ENCODE peak calls at places on chromosomes 7 and 10, in six cellular contexts. One of them, this sample, is unnamed.

GRCh38 chr7:140924019-140924820 is 509 bp downstream of the BRAF start:
- DNase-seq in HS-27A: peak; percentile 24
- DNase-seq in NCI-H1092 treated with DMSO at 0.1 percent for 48 hours: peak; percentile 83
- DNase-seq in tibial artery: peak; percentile 84
- DNase-seq in fibroblast of the aortic adventitia: peak; percentile 58
- DNase-seq in NCI-H1105: peak; percentile 70
- DNase-seq in this sample: peak; percentile 89

GRCh38 chr10:13784067-13784466 is 197.3 kb downstream of the PRPF18 start:
- DNase-seq in tibial artery: no peak
- DNase-seq in fibroblast of the aortic adventitia: no peak
- DNase-seq in HS-27A: no peak
- DNase-seq in NCI-H1092 treated with DMSO at 0.1 percent for 48 hours: peak; percentile 4
- DNase-seq in NCI-H1105: no peak
- DNase-seq in this sample: peak; percentile 33

GRCh38 chr10:125008689-125009579 is 67.0 kb downstream of the ZRANB1 start:
- DNase-seq in tibial artery: peak; percentile 58
- DNase-seq in fibroblast of the aortic adventitia: no peak
- DNase-seq in NCI-H1105: no peak
- DNase-seq in NCI-H1092 treated with DMSO at 0.1 percent for 48 hours: no peak
- DNase-seq in HS-27A: no peak
- DNase-seq in this sample: no peak

GRCh38 chr10:30705625-30706149 is 76.1 kb upstream of the LYZL2 start:
- DNase-seq in tibial artery: no peak
- DNase-seq in HS-27A: no peak
- DNase-seq in fibroblast of the aortic adventitia: no peak
- DNase-seq in NCI-H1105: no peak
- DNase-seq in NCI-H1092 treated with DMSO at 0.1 percent for 48 hours: no peak
- DNase-seq in this sample: no peak

GRCh38 chr7:143331179-143331825 is 15.4 kb downstream of the CLCN1 start:
- DNase-seq in tibial artery: no peak
- DNase-seq in NCI-H1092 treated with DMSO at 0.1 percent for 48 hours: no peak
- DNase-seq in HS-27A: peak; percentile 4
- DNase-seq in NCI-H1105: no peak
- DNase-seq in fibroblast of the aortic adventitia: peak; percentile 95
- DNase-seq in this sample: no peak

GRCh38 chr7:31633894-31634494 is 53.0 kb upstream of the PPP1R17 start:
- DNase-seq in tibial artery: no peak
- DNase-seq in NCI-H1092 treated with DMSO at 0.1 percent for 48 hours: peak; percentile 36
- DNase-seq in HS-27A: no peak
- DNase-seq in fibroblast of the aortic adventitia: peak; percentile 62
- DNase-seq in NCI-H1105: peak; percentile 37
- DNase-seq in this sample: peak; percentile 82

GRCh38 chr7:82665966-82666507 is 222.5 kb upstream of the CACNA2D1 start:
- DNase-seq in tibial artery: no peak
- DNase-seq in NCI-H1105: no peak
- DNase-seq in NCI-H1092 treated with DMSO at 0.1 percent for 48 hours: no peak
- DNase-seq in fibroblast of the aortic adventitia: peak; percentile 6
- DNase-seq in HS-27A: no peak
- DNase-seq in this sample: no peak

GRCh38 chr10:127614484-127614883 is 65.4 kb downstream of the NPS start:
- DNase-seq in fibroblast of the aortic adventitia: no peak
- DNase-seq in HS-27A: no peak
- DNase-seq in tibial artery: no peak
- DNase-seq in NCI-H1092 treated with DMSO at 0.1 percent for 48 hours: no peak
- DNase-seq in NCI-H1105: peak; percentile 27
- DNase-seq in this sample: no peak

GRCh38 chr10:113313048-113313611 is 239.7 kb upstream of the HABP2 start:
- DNase-seq in NCI-H1092 treated with DMSO at 0.1 percent for 48 hours: no peak
- DNase-seq in fibroblast of the aortic adventitia: no peak
- DNase-seq in HS-27A: no peak
- DNase-seq in tibial artery: no peak
- DNase-seq in NCI-H1105: no peak
- DNase-seq in this sample: no peak

GRCh38 chr10:86755740-86756510 is 494 bp upstream of the BMPR1A start:
- DNase-seq in fibroblast of the aortic adventitia: peak; percentile 80
- DNase-seq in NCI-H1105: peak; percentile 77
- DNase-seq in HS-27A: peak; percentile 38
- DNase-seq in NCI-H1092 treated with DMSO at 0.1 percent for 48 hours: peak; percentile 83
- DNase-seq in tibial artery: peak; percentile 93
- DNase-seq in this sample: peak; percentile 94

GRCh38 chr7:143049380-143049779 is 2.8 kb upstream of the OR6V1 start:
- DNase-seq in tibial artery: no peak
- DNase-seq in fibroblast of the aortic adventitia: peak; percentile 47
- DNase-seq in NCI-H1092 treated with DMSO at 0.1 percent for 48 hours: no peak
- DNase-seq in HS-27A: no peak
- DNase-seq in NCI-H1105: no peak
- DNase-seq in this sample: no peak

GRCh38 chr7:130982160-130982638 is 248.2 kb upstream of the KLF14 start:
- DNase-seq in tibial artery: no peak
- DNase-seq in NCI-H1092 treated with DMSO at 0.1 percent for 48 hours: peak; percentile 45
- DNase-seq in fibroblast of the aortic adventitia: peak; percentile 58
- DNase-seq in NCI-H1105: peak; percentile 30
- DNase-seq in HS-27A: no peak
- DNase-seq in this sample: peak; percentile 56

GRCh38 chr7:66921918-66922486 is 977 bp downstream of the TMEM248 start:
- DNase-seq in fibroblast of the aortic adventitia: no peak
- DNase-seq in HS-27A: no peak
- DNase-seq in NCI-H1105: no peak
- DNase-seq in tibial artery: no peak
- DNase-seq in NCI-H1092 treated with DMSO at 0.1 percent for 48 hours: peak; percentile 35
- DNase-seq in this sample: peak; percentile 47

GRCh38 chr10:125102216-125102615 is 58.1 kb downstream of the CTBP2 start:
- DNase-seq in tibial artery: peak; percentile 34
- DNase-seq in NCI-H1092 treated with DMSO at 0.1 percent for 48 hours: no peak
- DNase-seq in NCI-H1105: no peak
- DNase-seq in fibroblast of the aortic adventitia: peak; percentile 61
- DNase-seq in HS-27A: no peak
- DNase-seq in this sample: peak; percentile 30

This sample was measured in NCI-H69.